ENCODE peak calls at places on chromosomes 13 and 19, in nine cellular contexts. One of them, this sample, is unnamed.

GRCh38 chr13:73107459-73107858 is 48.7 kb downstream of the KLF5 start:
- DNase-seq in right lobe of liver: no peak
- DNase-seq in effector CD4-positive, alpha-beta T cell: no peak
- DNase-seq in activated naive CD4-positive, alpha-beta T cell treated with anti-CD3 and anti-CD28 coated beads for 36 hours: no peak
- DNase-seq in NCI-H2107: no peak
- DNase-seq in GM04504: no peak
- DNase-seq in mesenteric fat pad: no peak
- DNase-seq in hippocampal formation: no peak
- DNase-seq in RWPE1: no peak
- DNase-seq in this sample: no peak

GRCh38 chr13:62779146-62779545 is 1363.5 kb upstream of the PCDH20 start:
- DNase-seq in right lobe of liver: no peak
- DNase-seq in effector CD4-positive, alpha-beta T cell: no peak
- DNase-seq in activated naive CD4-positive, alpha-beta T cell treated with anti-CD3 and anti-CD28 coated beads for 36 hours: no peak
- DNase-seq in NCI-H2107: no peak
- DNase-seq in GM04504: no peak
- DNase-seq in mesenteric fat pad: no peak
- DNase-seq in hippocampal formation: no peak
- DNase-seq in RWPE1: no peak
- DNase-seq in this sample: no peak

GRCh38 chr19:6678690-6679109 is 8.7 kb upstream of the TNFSF14 start:
- DNase-seq in right lobe of liver: no peak
- DNase-seq in effector CD4-positive, alpha-beta T cell: no peak
- DNase-seq in activated naive CD4-positive, alpha-beta T cell treated with anti-CD3 and anti-CD28 coated beads for 36 hours: peak; percentile 81
- DNase-seq in NCI-H2107: no peak
- DNase-seq in GM04504: no peak
- DNase-seq in mesenteric fat pad: no peak
- DNase-seq in hippocampal formation: no peak
- DNase-seq in RWPE1: no peak
- DNase-seq in this sample: no peak

GRCh38 chr19:4557971-4558941 is 1.2 kb downstream of the SEMA6B start:
- DNase-seq in right lobe of liver: no peak
- DNase-seq in effector CD4-positive, alpha-beta T cell: peak; percentile 18
- DNase-seq in activated naive CD4-positive, alpha-beta T cell treated with anti-CD3 and anti-CD28 coated beads for 36 hours: peak; percentile 37
- DNase-seq in NCI-H2107: no peak
- DNase-seq in GM04504: no peak
- DNase-seq in mesenteric fat pad: no peak
- DNase-seq in hippocampal formation: no peak
- DNase-seq in RWPE1: no peak
- DNase-seq in this sample: no peak

GRCh38 chr13:88932950-88933349 is 1261.8 kb downstream of the SLITRK5 start:
- DNase-seq in right lobe of liver: no peak
- DNase-seq in effector CD4-positive, alpha-beta T cell: no peak
- DNase-seq in activated naive CD4-positive, alpha-beta T cell treated with anti-CD3 and anti-CD28 coated beads for 36 hours: no peak
- DNase-seq in NCI-H2107: no peak
- DNase-seq in GM04504: no peak
- DNase-seq in mesenteric fat pad: no peak
- DNase-seq in hippocampal formation: no peak
- DNase-seq in RWPE1: no peak
- DNase-seq in this sample: no peak

GRCh38 chr19:19568802-19569756 is 31.0 kb downstream of the CILP2 start:
- DNase-seq in right lobe of liver: no peak
- DNase-seq in effector CD4-positive, alpha-beta T cell: no peak
- DNase-seq in activated naive CD4-positive, alpha-beta T cell treated with anti-CD3 and anti-CD28 coated beads for 36 hours: no peak
- DNase-seq in NCI-H2107: no peak
- DNase-seq in GM04504: peak; percentile 32
- DNase-seq in mesenteric fat pad: no peak
- DNase-seq in hippocampal formation: no peak
- DNase-seq in RWPE1: no peak
- DNase-seq in this sample: no peak

GRCh38 chr13:79141082-79141481 is 265.0 kb downstream of the RBM26 start:
- DNase-seq in right lobe of liver: no peak
- DNase-seq in effector CD4-positive, alpha-beta T cell: no peak
- DNase-seq in activated naive CD4-positive, alpha-beta T cell treated with anti-CD3 and anti-CD28 coated beads for 36 hours: no peak
- DNase-seq in NCI-H2107: no peak
- DNase-seq in GM04504: no peak
- DNase-seq in mesenteric fat pad: no peak
- DNase-seq in hippocampal formation: no peak
- DNase-seq in RWPE1: no peak
- DNase-seq in this sample: no peak

GRCh38 chr19:12766051-12766521 is 9.3 kb downstream of the HOOK2 start:
- DNase-seq in right lobe of liver: peak; percentile 77
- DNase-seq in effector CD4-positive, alpha-beta T cell: no peak
- DNase-seq in activated naive CD4-positive, alpha-beta T cell treated with anti-CD3 and anti-CD28 coated beads for 36 hours: peak; percentile 91
- DNase-seq in NCI-H2107: peak; percentile 51
- DNase-seq in GM04504: no peak
- DNase-seq in mesenteric fat pad: peak; percentile 94
- DNase-seq in hippocampal formation: peak; percentile 70
- DNase-seq in RWPE1: no peak
- DNase-seq in this sample: no peak

GRCh38 chr13:30829145-30829544 is 76.9 kb upstream of the MEDAG start:
- DNase-seq in right lobe of liver: no peak
- DNase-seq in effector CD4-positive, alpha-beta T cell: no peak
- DNase-seq in activated naive CD4-positive, alpha-beta T cell treated with anti-CD3 and anti-CD28 coated beads for 36 hours: no peak
- DNase-seq in NCI-H2107: no peak
- DNase-seq in GM04504: no peak
- DNase-seq in mesenteric fat pad: no peak
- DNase-seq in hippocampal formation: no peak
- DNase-seq in RWPE1: peak; percentile 95
- DNase-seq in this sample: no peak

GRCh38 chr13:109647046-109647445 is 139.3 kb downstream of the IRS2 start:
- DNase-seq in right lobe of liver: no peak
- DNase-seq in effector CD4-positive, alpha-beta T cell: no peak
- DNase-seq in activated naive CD4-positive, alpha-beta T cell treated with anti-CD3 and anti-CD28 coated beads for 36 hours: no peak
- DNase-seq in NCI-H2107: no peak
- DNase-seq in GM04504: no peak
- DNase-seq in mesenteric fat pad: no peak
- DNase-seq in hippocampal formation: no peak
- DNase-seq in RWPE1: peak; percentile 46
- DNase-seq in this sample: no peak

GRCh38 chr13:36345438-36346221 is 564 bp downstream of the SPART start:
- DNase-seq in right lobe of liver: peak; percentile 65
- DNase-seq in effector CD4-positive, alpha-beta T cell: no peak
- DNase-seq in activated naive CD4-positive, alpha-beta T cell treated with anti-CD3 and anti-CD28 coated beads for 36 hours: peak; percentile 50
- DNase-seq in NCI-H2107: no peak
- DNase-seq in GM04504: peak; percentile 69
- DNase-seq in mesenteric fat pad: no peak
- DNase-seq in hippocampal formation: peak; percentile 86
- DNase-seq in RWPE1: peak; percentile 58
- DNase-seq in this sample: peak; percentile 44

GRCh38 chr19:5225486-5226345 is 114.9 kb downstream of the PTPRS start:
- DNase-seq in right lobe of liver: no peak
- DNase-seq in effector CD4-positive, alpha-beta T cell: no peak
- DNase-seq in activated naive CD4-positive, alpha-beta T cell treated with anti-CD3 and anti-CD28 coated beads for 36 hours: peak; percentile 20
- DNase-seq in NCI-H2107: no peak
- DNase-seq in GM04504: no peak
- DNase-seq in mesenteric fat pad: no peak
- DNase-seq in hippocampal formation: no peak
- DNase-seq in RWPE1: no peak
- DNase-seq in this sample: no peak

GRCh38 chr13:37187110-37187509 is 81.6 kb upstream of the CSNK1A1L start:
- DNase-seq in right lobe of liver: no peak
- DNase-seq in effector CD4-positive, alpha-beta T cell: no peak
- DNase-seq in activated naive CD4-positive, alpha-beta T cell treated with anti-CD3 and anti-CD28 coated beads for 36 hours: no peak
- DNase-seq in NCI-H2107: no peak
- DNase-seq in GM04504: no peak
- DNase-seq in mesenteric fat pad: no peak
- DNase-seq in hippocampal formation: no peak
- DNase-seq in RWPE1: no peak
- DNase-seq in this sample: peak; percentile 65

GRCh38 chr19:49085868-49086232 is 599 bp downstream of the SNRNP70 start:
- DNase-seq in right lobe of liver: no peak
- DNase-seq in effector CD4-positive, alpha-beta T cell: no peak
- DNase-seq in activated naive CD4-positive, alpha-beta T cell treated with anti-CD3 and anti-CD28 coated beads for 36 hours: no peak
- DNase-seq in NCI-H2107: no peak
- DNase-seq in GM04504: no peak
- DNase-seq in mesenteric fat pad: no peak
- DNase-seq in hippocampal formation: no peak
- DNase-seq in RWPE1: no peak
- DNase-seq in this sample: no peak

GRCh38 chr19:18401580-18402112 is 4.2 kb upstream of the LRRC25 start:
- DNase-seq in right lobe of liver: peak; percentile 74
- DNase-seq in effector CD4-positive, alpha-beta T cell: no peak
- DNase-seq in activated naive CD4-positive, alpha-beta T cell treated with anti-CD3 and anti-CD28 coated beads for 36 hours: no peak
- DNase-seq in NCI-H2107: no peak
- DNase-seq in GM04504: no peak
- DNase-seq in mesenteric fat pad: no peak
- DNase-seq in hippocampal formation: peak; percentile 29
- DNase-seq in RWPE1: no peak
- DNase-seq in this sample: no peak

This sample was measured in BJ.